ENCODE peak calls at places on chromosomes 16 and 17, in seven cellular contexts. T is neural progenitor cell, N is AG10803, X is brain microvascular endothelial cell, C is AG04450, W is ascending aorta, R is skeletal muscle cell. K is an unnamed sample.

GRCh38 chr16:82917886-82918595 is 291.3 kb downstream of the CDH13 start:
- DNase-seq in T (no peak), N (no peak), X (no peak), C (no peak), W (no peak), R (no peak), K (no peak)

GRCh38 chr17:35780876-35781409 is 14.5 kb downstream of the MMP28 start:
- DNase-seq in T (no peak), N (no peak), X (no peak), C (no peak), W (no peak), R (no peak), K (no peak)

GRCh38 chr17:80968602-80969029 is 23.0 kb upstream of the CHMP6 start:
- DNase-seq in T (no peak), N (peak), X (no peak), C (no peak), W (peak), R (no peak), K (no peak)

GRCh38 chr17:60534010-60534555 is 8.0 kb upstream of the APPBP2 start:
- DNase-seq in T (no peak), N (no peak), X (no peak), C (peak), W (no peak), R (peak), K (peak)

GRCh38 chr16:69861276-69862030 is 89.7 kb upstream of the CLEC18A start:
- DNase-seq in T (no peak), N (peak), X (peak), C (peak), W (peak), R (peak), K (peak)

GRCh38 chr16:29900102-29900887 is at the start of gene ASPHD1:
- DNase-seq in T (peak), N (peak), X (peak), C (peak), W (peak), R (peak), K (peak)

GRCh38 chr16:3017806-3018506 is at the start of gene CLDN6:
- DNase-seq in T (peak), N (no peak), X (no peak), C (no peak), W (no peak), R (no peak), K (no peak)

GRCh38 chr17:38557836-38558750 is 47.7 kb downstream of the SRCIN1 start:
- DNase-seq in T (peak), N (peak), X (peak), C (peak), W (peak), R (peak), K (peak)

GRCh38 chr16:1348926-1349325 is 2.8 kb downstream of the TSR3 start:
- DNase-seq in T (no peak), N (no peak), X (no peak), C (no peak), W (no peak), R (no peak), K (no peak)

GRCh38 chr16:70652322-70652721 is 6.0 kb downstream of the IL34 start:
- DNase-seq in T (no peak), N (no peak), X (no peak), C (no peak), W (peak), R (no peak), K (no peak)

GRCh38 chr17:21275047-21275578 is 9.4 kb upstream of the MAP2K3 start:
- DNase-seq in T (peak), N (no peak), X (no peak), C (no peak), W (no peak), R (no peak), K (no peak)

GRCh38 chr17:2172447-2172938 is 117.6 kb downstream of the HIC1 start:
- DNase-seq in T (peak), N (peak), X (peak), C (peak), W (peak), R (peak), K (peak)
- H3K4me3 ChIP-seq in T (no peak), N (peak), X (no peak), C (peak), W (no peak), R (no peak), K (peak)

DNA sequence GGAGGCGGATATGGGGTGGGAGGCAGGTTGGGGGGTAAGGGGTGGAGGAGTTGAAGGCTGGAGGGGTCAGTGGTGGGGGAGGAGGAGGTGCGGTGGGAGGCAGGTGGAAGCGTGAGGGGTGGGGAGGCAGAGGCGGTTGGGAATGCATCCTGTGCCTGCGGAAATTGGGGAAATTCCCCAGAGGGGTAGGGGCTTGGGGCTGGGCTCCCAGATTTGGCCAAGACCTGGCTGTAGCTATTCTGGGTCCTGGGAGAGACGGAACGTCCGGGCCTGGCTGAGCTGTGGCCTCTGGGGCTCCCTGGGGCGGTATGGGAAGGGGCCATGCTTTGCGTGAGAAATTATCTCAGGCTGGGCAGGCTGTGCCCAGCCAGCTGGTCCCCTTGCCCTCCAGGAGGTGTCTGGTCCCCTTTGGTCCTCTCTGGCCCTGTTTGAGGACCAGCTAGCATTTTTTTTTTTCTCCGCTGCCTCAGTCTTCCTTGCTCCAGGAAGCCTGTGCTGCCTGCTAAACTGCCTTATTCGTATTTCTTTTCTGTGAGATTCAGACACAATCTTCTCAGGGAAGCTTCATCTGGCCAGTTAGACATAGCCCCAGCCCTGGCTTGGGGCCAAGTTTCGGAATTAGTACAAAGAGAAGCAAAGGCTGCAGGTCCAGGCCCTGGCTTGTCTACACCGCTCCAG is 7.3 kb upstream of the TRPV2 start:
- DNase-seq in T (peak), N (peak), X (peak), C (no peak), W (peak), R (no peak), K (peak)
- H3K4me3 ChIP-seq in T (no peak), N (no peak), X (no peak), C (no peak), W (peak), R (no peak), K (no peak)

GRCh38 chr16:50558913-50559312 is 10.7 kb downstream of the NKD1 start:
- DNase-seq in T (no peak), N (no peak), X (no peak), C (no peak), W (no peak), R (no peak), K (no peak)
- H3K4me3 ChIP-seq in T (no peak), N (no peak), X (no peak), C (no peak), W (no peak), R (no peak), K (no peak)

GRCh38 chr17:40177275-40177874 is at the start of gene RAPGEFL1:
- DNase-seq in T (peak), N (peak), X (peak), C (no peak), W (peak), R (peak), K (peak)
- H3K4me3 ChIP-seq in T (peak), N (peak), X (peak), C (peak), W (peak), R (peak), K (peak)